ENCODE peak calls at places on chromosomes 16 and 17, in five cellular contexts. One of them, this sample, is unnamed.

GRCh38 chr16:3059041-3059722 is 6.3 kb upstream of the IL32 start:
- DNase-seq in mesenchymal stem cell: peak
- DNase-seq in left ventricle myocardium inferior: peak
- DNase-seq in SK-N-SH: peak
- DNase-seq in AG04450: peak
- DNase-seq in this sample: peak

GRCh38 chr17:4395111-4395478 is 28.6 kb upstream of the UBE2G1 start:
- DNase-seq in mesenchymal stem cell: no peak
- DNase-seq in left ventricle myocardium inferior: no peak
- DNase-seq in SK-N-SH: no peak
- DNase-seq in AG04450: no peak
- DNase-seq in this sample: no peak

GRCh38 chr17:60610481-60610880 is 10.5 kb downstream of the PPM1D start:
- DNase-seq in mesenchymal stem cell: peak
- DNase-seq in left ventricle myocardium inferior: no peak
- DNase-seq in SK-N-SH: no peak
- DNase-seq in AG04450: no peak
- DNase-seq in this sample: no peak

GRCh38 chr17:7393613-7394451 is 493 bp downstream of the PLSCR3 start:
- DNase-seq in mesenchymal stem cell: peak
- DNase-seq in left ventricle myocardium inferior: peak
- DNase-seq in SK-N-SH: peak
- DNase-seq in AG04450: no peak
- DNase-seq in this sample: no peak

GRCh38 chr17:81064746-81065475 is 30.0 kb downstream of the BAIAP2 start:
- DNase-seq in mesenchymal stem cell: no peak
- DNase-seq in left ventricle myocardium inferior: no peak
- DNase-seq in SK-N-SH: no peak
- DNase-seq in AG04450: no peak
- DNase-seq in this sample: peak

GRCh38 chr17:43070872-43071271 is 45.8 kb downstream of the RND2 start:
- DNase-seq in mesenchymal stem cell: no peak
- DNase-seq in left ventricle myocardium inferior: no peak
- DNase-seq in SK-N-SH: no peak
- DNase-seq in AG04450: no peak
- DNase-seq in this sample: no peak

GRCh38 chr17:76136276-76137025 is 4.6 kb downstream of the FOXJ1 start:
- DNase-seq in mesenchymal stem cell: no peak
- DNase-seq in left ventricle myocardium inferior: no peak
- DNase-seq in SK-N-SH: peak
- DNase-seq in AG04450: no peak
- DNase-seq in this sample: no peak

GRCh38 chr16:65793781-65794180 is 572.7 kb upstream of the CDH5 start:
- DNase-seq in mesenchymal stem cell: no peak
- DNase-seq in left ventricle myocardium inferior: no peak
- DNase-seq in SK-N-SH: no peak
- DNase-seq in AG04450: no peak
- DNase-seq in this sample: no peak

GRCh38 chr16:14015948-14016347 is 55.2 kb upstream of the MRTFB start:
- DNase-seq in mesenchymal stem cell: peak
- DNase-seq in left ventricle myocardium inferior: no peak
- DNase-seq in SK-N-SH: no peak
- DNase-seq in AG04450: peak
- DNase-seq in this sample: peak

GRCh38 chr17:41481051-41481450 is at the start of gene KRT35:
- DNase-seq in mesenchymal stem cell: no peak
- DNase-seq in left ventricle myocardium inferior: no peak
- DNase-seq in SK-N-SH: no peak
- DNase-seq in AG04450: no peak
- DNase-seq in this sample: no peak

GRCh38 chr17:77312786-77313599 is 172.2 kb downstream of the SEC14L1 start:
- DNase-seq in mesenchymal stem cell: peak
- DNase-seq in left ventricle myocardium inferior: peak
- DNase-seq in SK-N-SH: peak
- DNase-seq in AG04450: peak
- DNase-seq in this sample: peak

GRCh38 chr17:31596382-31597323 is 205.2 kb downstream of the RAB11FIP4 start:
- DNase-seq in mesenchymal stem cell: peak
- DNase-seq in left ventricle myocardium inferior: peak
- DNase-seq in SK-N-SH: no peak
- DNase-seq in AG04450: peak
- DNase-seq in this sample: peak

GRCh38 chr16:11836653-11837244 is 14.6 kb downstream of the RSL1D1 start:
- DNase-seq in mesenchymal stem cell: peak
- DNase-seq in left ventricle myocardium inferior: no peak
- DNase-seq in SK-N-SH: no peak
- DNase-seq in AG04450: no peak
- DNase-seq in this sample: peak

GRCh38 chr16:9521749-9522370 is 430.4 kb downstream of the HAPSTR1 start:
- DNase-seq in mesenchymal stem cell: no peak
- DNase-seq in left ventricle myocardium inferior: no peak
- DNase-seq in SK-N-SH: no peak
- DNase-seq in AG04450: no peak
- DNase-seq in this sample: no peak

GRCh38 chr17:62100050-62100449 is 35.0 kb upstream of the MED13 start:
- DNase-seq in mesenchymal stem cell: no peak
- DNase-seq in left ventricle myocardium inferior: no peak
- DNase-seq in SK-N-SH: no peak
- DNase-seq in AG04450: no peak
- DNase-seq in this sample: no peak

GRCh38 chr17:78705071-78705470 is 77.0 kb downstream of the CYTH1 start:
- DNase-seq in mesenchymal stem cell: no peak
- DNase-seq in left ventricle myocardium inferior: peak
- DNase-seq in SK-N-SH: peak
- DNase-seq in AG04450: no peak
- DNase-seq in this sample: no peak
- H3K4me3 ChIP-seq in mesenchymal stem cell: no peak
- H3K4me3 ChIP-seq in left ventricle myocardium inferior: no peak
- H3K4me3 ChIP-seq in SK-N-SH: no peak
- H3K4me3 ChIP-seq in AG04450: no peak
- H3K4me3 ChIP-seq in this sample: no peak

GRCh38 chr16:67940436-67941089 is 3.4 kb downstream of the LCAT start:
- DNase-seq in mesenchymal stem cell: no peak
- DNase-seq in left ventricle myocardium inferior: no peak
- DNase-seq in SK-N-SH: no peak
- DNase-seq in AG04450: no peak
- DNase-seq in this sample: no peak
- H3K27ac ChIP-seq in mesenchymal stem cell: no peak
- H3K27ac ChIP-seq in left ventricle myocardium inferior: peak
- H3K27ac ChIP-seq in SK-N-SH: no peak
- H3K27ac ChIP-seq in AG04450: no peak
- H3K27ac ChIP-seq in this sample: no peak

GRCh38 chr17:82915010-82915696 is 75.3 kb upstream of the ZNF750 start:
- DNase-seq in mesenchymal stem cell: no peak
- DNase-seq in left ventricle myocardium inferior: no peak
- DNase-seq in SK-N-SH: peak
- DNase-seq in AG04450: no peak
- DNase-seq in this sample: no peak

GRCh38 chr17:82917656-82918345 is 78.0 kb upstream of the ZNF750 start:
- DNase-seq in mesenchymal stem cell: peak
- DNase-seq in left ventricle myocardium inferior: no peak
- DNase-seq in SK-N-SH: peak
- DNase-seq in AG04450: no peak
- DNase-seq in this sample: peak

GRCh38 chr17:82914375-82914774 is 74.6 kb upstream of the ZNF750 start:
- DNase-seq in mesenchymal stem cell: no peak
- DNase-seq in left ventricle myocardium inferior: peak
- DNase-seq in SK-N-SH: no peak
- DNase-seq in AG04450: no peak
- DNase-seq in this sample: no peak

GRCh38 chr17:82913304-82914043 is 73.7 kb upstream of the ZNF750 start:
- DNase-seq in mesenchymal stem cell: no peak
- DNase-seq in left ventricle myocardium inferior: no peak
- DNase-seq in SK-N-SH: peak
- DNase-seq in AG04450: no peak
- DNase-seq in this sample: no peak

GRCh38 chr17:82915697-82916027 is 75.8 kb upstream of the ZNF750 start:
- DNase-seq in mesenchymal stem cell: no peak
- DNase-seq in left ventricle myocardium inferior: no peak
- DNase-seq in SK-N-SH: no peak
- DNase-seq in AG04450: no peak
- DNase-seq in this sample: no peak
- H3K4me3 ChIP-seq in mesenchymal stem cell: no peak
- H3K4me3 ChIP-seq in left ventricle myocardium inferior: no peak
- H3K4me3 ChIP-seq in SK-N-SH: no peak
- H3K4me3 ChIP-seq in AG04450: no peak
- H3K4me3 ChIP-seq in this sample: no peak

DNA sequence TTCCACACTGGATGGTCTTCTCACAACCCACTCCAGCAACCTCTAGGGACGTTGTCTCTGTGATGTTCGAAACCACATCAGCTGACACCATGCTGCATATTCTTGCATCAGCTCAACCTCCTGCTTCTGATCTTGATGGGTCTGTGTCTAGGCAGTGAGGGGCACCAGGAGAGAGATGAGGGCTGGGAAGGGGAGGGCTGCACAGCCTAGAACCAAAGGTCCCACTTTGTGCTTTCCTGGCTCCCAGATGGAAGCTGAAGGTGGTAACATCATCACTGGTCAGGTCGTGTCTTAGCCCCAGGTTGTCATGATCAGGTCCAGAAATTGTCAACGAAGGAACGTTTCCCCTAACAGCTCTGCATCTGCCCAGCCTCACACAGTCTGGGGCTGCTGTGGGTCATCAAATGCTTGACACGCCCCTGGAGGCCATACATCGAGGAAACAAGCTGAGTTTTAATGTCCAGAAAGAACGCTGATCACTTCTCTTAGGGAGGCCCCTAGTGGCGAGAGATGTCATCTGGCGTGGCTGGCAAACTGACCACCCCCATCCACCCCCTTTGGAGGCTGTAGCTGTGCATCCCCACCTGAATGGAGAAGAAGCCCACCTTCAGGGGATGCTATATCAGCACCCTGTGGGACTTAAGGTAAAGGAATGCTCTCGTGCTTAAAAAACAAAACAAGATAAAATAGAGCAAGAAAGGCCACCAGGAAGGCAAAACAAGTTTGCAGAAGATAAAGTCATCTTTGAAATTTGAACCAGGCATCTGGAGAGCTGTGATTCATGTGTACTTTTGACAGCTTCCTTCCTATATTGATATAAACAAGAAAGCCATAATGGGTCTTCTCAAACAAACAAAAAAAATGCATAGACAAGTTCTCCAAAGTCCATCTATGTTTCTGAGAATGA is 58.3 kb downstream of the WIPI1 start:
- DNase-seq in mesenchymal stem cell: peak
- DNase-seq in left ventricle myocardium inferior: peak
- DNase-seq in SK-N-SH: peak
- DNase-seq in AG04450: peak
- DNase-seq in this sample: peak
- H3K27ac ChIP-seq in mesenchymal stem cell: no peak
- H3K27ac ChIP-seq in left ventricle myocardium inferior: peak
- H3K27ac ChIP-seq in SK-N-SH: no peak
- H3K27ac ChIP-seq in AG04450: no peak
- H3K27ac ChIP-seq in this sample: peak

GRCh38 chr16:89922884-89923639 is at the start of gene TUBB3:
- DNase-seq in mesenchymal stem cell: peak
- DNase-seq in left ventricle myocardium inferior: peak
- DNase-seq in SK-N-SH: peak
- DNase-seq in AG04450: no peak
- DNase-seq in this sample: peak

GRCh38 chr16:89923640-89924297 is 627 bp downstream of the TUBB3 start:
- DNase-seq in mesenchymal stem cell: peak
- DNase-seq in left ventricle myocardium inferior: no peak
- DNase-seq in SK-N-SH: peak
- DNase-seq in AG04450: no peak
- DNase-seq in this sample: no peak

GRCh38 chr16:89924925-89925307 is 1.8 kb downstream of the TUBB3 start:
- DNase-seq in mesenchymal stem cell: no peak
- DNase-seq in left ventricle myocardium inferior: no peak
- DNase-seq in SK-N-SH: no peak
- DNase-seq in AG04450: no peak
- DNase-seq in this sample: no peak

GRCh38 chr16:89925596-89926079 is 2.5 kb downstream of the TUBB3 start:
- DNase-seq in mesenchymal stem cell: peak
- DNase-seq in left ventricle myocardium inferior: no peak
- DNase-seq in SK-N-SH: peak
- DNase-seq in AG04450: no peak
- DNase-seq in this sample: no peak

GRCh38 chr16:89924298-89924924 is 1.3 kb downstream of the TUBB3 start:
- DNase-seq in mesenchymal stem cell: peak
- DNase-seq in left ventricle myocardium inferior: no peak
- DNase-seq in SK-N-SH: peak
- DNase-seq in AG04450: no peak
- DNase-seq in this sample: no peak
- H3K4me3 ChIP-seq in mesenchymal stem cell: peak
- H3K4me3 ChIP-seq in left ventricle myocardium inferior: peak
- H3K4me3 ChIP-seq in SK-N-SH: peak
- H3K4me3 ChIP-seq in AG04450: peak
- H3K4me3 ChIP-seq in this sample: peak

GRCh38 chr16:72789921-72790320 is 258.0 kb downstream of the ZFHX3 start:
- DNase-seq in mesenchymal stem cell: no peak
- DNase-seq in left ventricle myocardium inferior: no peak
- DNase-seq in SK-N-SH: no peak
- DNase-seq in AG04450: no peak
- DNase-seq in this sample: no peak

GRCh38 chr16:72787130-72787518 is 260.8 kb downstream of the ZFHX3 start:
- DNase-seq in mesenchymal stem cell: no peak
- DNase-seq in left ventricle myocardium inferior: no peak
- DNase-seq in SK-N-SH: no peak
- DNase-seq in AG04450: no peak
- DNase-seq in this sample: no peak

GRCh38 chr16:72787519-72788268 is 260.2 kb downstream of the ZFHX3 start:
- DNase-seq in mesenchymal stem cell: peak
- DNase-seq in left ventricle myocardium inferior: peak
- DNase-seq in SK-N-SH: no peak
- DNase-seq in AG04450: peak
- DNase-seq in this sample: peak

GRCh38 chr16:72789465-72789864 is 258.5 kb downstream of the ZFHX3 start:
- DNase-seq in mesenchymal stem cell: no peak
- DNase-seq in left ventricle myocardium inferior: no peak
- DNase-seq in SK-N-SH: no peak
- DNase-seq in AG04450: no peak
- DNase-seq in this sample: no peak

DNA sequence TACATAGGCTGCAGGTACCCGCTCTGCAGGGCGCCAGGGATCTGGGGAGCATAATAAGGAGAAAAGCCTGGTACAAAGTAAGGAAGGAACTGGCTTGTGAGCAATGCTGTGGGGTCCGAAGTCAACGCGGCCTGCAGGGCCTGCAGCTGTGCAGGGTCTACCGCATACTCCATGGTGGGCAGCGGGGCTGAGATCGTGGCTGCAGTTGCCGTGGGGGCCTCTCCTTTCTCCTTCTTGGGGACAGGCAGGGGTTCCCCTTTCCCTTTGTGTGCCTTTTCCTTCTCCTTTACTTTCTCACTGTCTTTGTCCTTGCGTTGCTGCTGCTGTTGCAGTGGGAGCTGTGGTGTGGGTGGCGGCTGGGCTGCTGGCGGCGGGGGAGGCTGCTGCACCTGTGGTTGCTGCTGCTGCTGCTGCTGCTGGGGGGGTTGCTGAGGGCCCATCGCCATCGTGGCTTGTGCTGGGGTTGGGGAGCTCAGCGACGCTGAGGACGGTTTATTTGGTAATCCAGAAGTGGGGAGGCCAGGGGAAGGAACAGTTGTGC is 259.6 kb downstream of the ZFHX3 start:
- DNase-seq in mesenchymal stem cell: no peak
- DNase-seq in left ventricle myocardium inferior: no peak
- DNase-seq in SK-N-SH: no peak
- DNase-seq in AG04450: no peak
- DNase-seq in this sample: no peak
- H3K27ac ChIP-seq in mesenchymal stem cell: no peak
- H3K27ac ChIP-seq in left ventricle myocardium inferior: peak
- H3K27ac ChIP-seq in SK-N-SH: no peak
- H3K27ac ChIP-seq in AG04450: no peak
- H3K27ac ChIP-seq in this sample: peak

This sample was measured in brain microvascular endothelial cell.